ENCODE peak calls at places on chromosomes 1 and 21, in five cellular contexts. One of them, this sample, is unnamed.

GRCh38 chr1:200921571-200922110 is 26.9 kb downstream of the INAVA start:
- DNase-seq in neural progenitor cell: peak
- DNase-seq in tibial artery: no peak
- DNase-seq in GM20000: no peak
- DNase-seq in activated B cell treated with CpG ODN at 0.5 μM for 24 hours: no peak
- DNase-seq in this sample: no peak

GRCh38 chr1:205706601-205707502 is 26.5 kb upstream of the SLC45A3 start:
- DNase-seq in neural progenitor cell: no peak
- DNase-seq in tibial artery: no peak
- DNase-seq in GM20000: no peak
- DNase-seq in activated B cell treated with CpG ODN at 0.5 μM for 24 hours: no peak
- DNase-seq in this sample: no peak

GRCh38 chr21:44331650-44332306 is 7.4 kb downstream of the CFAP410 start:
- DNase-seq in neural progenitor cell: no peak
- DNase-seq in tibial artery: no peak
- DNase-seq in GM20000: no peak
- DNase-seq in activated B cell treated with CpG ODN at 0.5 μM for 24 hours: no peak
- DNase-seq in this sample: no peak

GRCh38 chr21:33080376-33080775 is 10.4 kb downstream of the OLIG1 start:
- DNase-seq in neural progenitor cell: no peak
- DNase-seq in tibial artery: no peak
- DNase-seq in GM20000: no peak
- DNase-seq in activated B cell treated with CpG ODN at 0.5 μM for 24 hours: no peak
- DNase-seq in this sample: no peak

GRCh38 chr1:71312545-71312944 is 231.7 kb upstream of the ZRANB2 start:
- DNase-seq in neural progenitor cell: no peak
- DNase-seq in tibial artery: no peak
- DNase-seq in GM20000: no peak
- DNase-seq in activated B cell treated with CpG ODN at 0.5 μM for 24 hours: no peak
- DNase-seq in this sample: no peak

GRCh38 chr1:97647776-97648175 is 273.1 kb downstream of the DPYD start:
- DNase-seq in neural progenitor cell: no peak
- DNase-seq in tibial artery: no peak
- DNase-seq in GM20000: no peak
- DNase-seq in activated B cell treated with CpG ODN at 0.5 μM for 24 hours: no peak
- DNase-seq in this sample: no peak

GRCh38 chr1:224722838-224723237 is 106.7 kb downstream of the CNIH3 start:
- DNase-seq in neural progenitor cell: no peak
- DNase-seq in tibial artery: no peak
- DNase-seq in GM20000: no peak
- DNase-seq in activated B cell treated with CpG ODN at 0.5 μM for 24 hours: no peak
- DNase-seq in this sample: no peak

GRCh38 chr21:25999935-26000582 is 170.5 kb downstream of the APP start:
- DNase-seq in neural progenitor cell: peak
- DNase-seq in tibial artery: no peak
- DNase-seq in GM20000: no peak
- DNase-seq in activated B cell treated with CpG ODN at 0.5 μM for 24 hours: no peak
- DNase-seq in this sample: no peak

GRCh38 chr1:43481481-43481880 is 27.8 kb upstream of the HYI start:
- DNase-seq in neural progenitor cell: no peak
- DNase-seq in tibial artery: no peak
- DNase-seq in GM20000: no peak
- DNase-seq in activated B cell treated with CpG ODN at 0.5 μM for 24 hours: no peak
- DNase-seq in this sample: no peak

GRCh38 chr1:76868154-76868882 is 1.0 kb downstream of the ST6GALNAC5 start:
- DNase-seq in neural progenitor cell: peak
- DNase-seq in tibial artery: no peak
- DNase-seq in GM20000: peak
- DNase-seq in activated B cell treated with CpG ODN at 0.5 μM for 24 hours: no peak
- DNase-seq in this sample: peak

GRCh38 chr21:28482657-28483056 is 510.0 kb downstream of the LTN1 start:
- DNase-seq in neural progenitor cell: no peak
- DNase-seq in tibial artery: no peak
- DNase-seq in GM20000: no peak
- DNase-seq in activated B cell treated with CpG ODN at 0.5 μM for 24 hours: no peak
- DNase-seq in this sample: no peak

GRCh38 chr21:42384999-42385398 is 10.9 kb downstream of the TMPRSS3 start:
- DNase-seq in neural progenitor cell: no peak
- DNase-seq in tibial artery: no peak
- DNase-seq in GM20000: no peak
- DNase-seq in activated B cell treated with CpG ODN at 0.5 μM for 24 hours: no peak
- DNase-seq in this sample: no peak

GRCh38 chr21:27300770-27301169 is 333.9 kb upstream of the ADAMTS5 start:
- DNase-seq in neural progenitor cell: no peak
- DNase-seq in tibial artery: no peak
- DNase-seq in GM20000: no peak
- DNase-seq in activated B cell treated with CpG ODN at 0.5 μM for 24 hours: no peak
- DNase-seq in this sample: no peak

GRCh38 chr1:183914283-183914682 is 109.4 kb downstream of the RGL1 start:
- DNase-seq in neural progenitor cell: no peak
- DNase-seq in tibial artery: peak
- DNase-seq in GM20000: no peak
- DNase-seq in activated B cell treated with CpG ODN at 0.5 μM for 24 hours: no peak
- DNase-seq in this sample: no peak

GRCh38 chr1:154240294-154240831 is 19.6 kb downstream of the UBAP2L start:
- DNase-seq in neural progenitor cell: no peak
- DNase-seq in tibial artery: no peak
- DNase-seq in GM20000: no peak
- DNase-seq in activated B cell treated with CpG ODN at 0.5 μM for 24 hours: no peak
- DNase-seq in this sample: no peak

GRCh38 chr1:40708750-40709099 is 17.2 kb downstream of the NFYC start:
- DNase-seq in neural progenitor cell: peak
- DNase-seq in tibial artery: no peak
- DNase-seq in GM20000: peak
- DNase-seq in activated B cell treated with CpG ODN at 0.5 μM for 24 hours: no peak
- DNase-seq in this sample: no peak

GRCh38 chr1:219927956-219928790 is at the start of gene SLC30A10:
- DNase-seq in neural progenitor cell: peak
- DNase-seq in tibial artery: no peak
- DNase-seq in GM20000: peak
- DNase-seq in activated B cell treated with CpG ODN at 0.5 μM for 24 hours: no peak
- DNase-seq in this sample: peak

GRCh38 chr1:157085416-157085815 is 14.2 kb downstream of the ETV3L start:
- DNase-seq in neural progenitor cell: no peak
- DNase-seq in tibial artery: no peak
- DNase-seq in GM20000: no peak
- DNase-seq in activated B cell treated with CpG ODN at 0.5 μM for 24 hours: no peak
- DNase-seq in this sample: no peak

GRCh38 chr21:16162953-16163352 is 433.2 kb downstream of the USP25 start:
- DNase-seq in neural progenitor cell: no peak
- DNase-seq in tibial artery: no peak
- DNase-seq in GM20000: no peak
- DNase-seq in activated B cell treated with CpG ODN at 0.5 μM for 24 hours: no peak
- DNase-seq in this sample: no peak

GRCh38 chr1:27935721-27936120 is 921 bp downstream of the SMPDL3B start:
- DNase-seq in neural progenitor cell: no peak
- DNase-seq in tibial artery: no peak
- DNase-seq in GM20000: no peak
- DNase-seq in activated B cell treated with CpG ODN at 0.5 μM for 24 hours: no peak
- DNase-seq in this sample: no peak

GRCh38 chr1:74690909-74691308 is 17.3 kb upstream of the ERICH3 start:
- DNase-seq in neural progenitor cell: no peak
- DNase-seq in tibial artery: no peak
- DNase-seq in GM20000: no peak
- DNase-seq in activated B cell treated with CpG ODN at 0.5 μM for 24 hours: no peak
- DNase-seq in this sample: no peak

GRCh38 chr1:10962483-10962882 is 50.0 kb upstream of the TARDBP start:
- DNase-seq in neural progenitor cell: no peak
- DNase-seq in tibial artery: no peak
- DNase-seq in GM20000: no peak
- DNase-seq in activated B cell treated with CpG ODN at 0.5 μM for 24 hours: no peak
- DNase-seq in this sample: no peak
- TF ChIP-seq CTCF in neural progenitor cell: no peak
- TF ChIP-seq CTCF in tibial artery: no peak
- TF ChIP-seq CTCF in GM20000: no peak
- TF ChIP-seq CTCF in activated B cell treated with CpG ODN at 0.5 μM for 24 hours: no peak
- TF ChIP-seq CTCF in this sample: no peak

GRCh38 chr1:1306070-1306660 is 1.6 kb downstream of the ACAP3 start:
- DNase-seq in neural progenitor cell: no peak
- DNase-seq in tibial artery: no peak
- DNase-seq in GM20000: peak
- DNase-seq in activated B cell treated with CpG ODN at 0.5 μM for 24 hours: no peak
- DNase-seq in this sample: no peak
- TF ChIP-seq CTCF in neural progenitor cell: peak
- TF ChIP-seq CTCF in tibial artery: no peak
- TF ChIP-seq CTCF in GM20000: no peak
- TF ChIP-seq CTCF in activated B cell treated with CpG ODN at 0.5 μM for 24 hours: no peak
- TF ChIP-seq CTCF in this sample: no peak

GRCh38 chr1:229241390-229241789 is 29.5 kb upstream of the RAB4A start:
- DNase-seq in neural progenitor cell: no peak
- DNase-seq in tibial artery: no peak
- DNase-seq in GM20000: no peak
- DNase-seq in activated B cell treated with CpG ODN at 0.5 μM for 24 hours: no peak
- DNase-seq in this sample: no peak

GRCh38 chr1:229240532-229240931 is 30.4 kb upstream of the RAB4A start:
- DNase-seq in neural progenitor cell: no peak
- DNase-seq in tibial artery: no peak
- DNase-seq in GM20000: no peak
- DNase-seq in activated B cell treated with CpG ODN at 0.5 μM for 24 hours: no peak
- DNase-seq in this sample: no peak

GRCh38 chr1:229243638-229244037 is 27.3 kb upstream of the RAB4A start:
- DNase-seq in neural progenitor cell: no peak
- DNase-seq in tibial artery: no peak
- DNase-seq in GM20000: no peak
- DNase-seq in activated B cell treated with CpG ODN at 0.5 μM for 24 hours: no peak
- DNase-seq in this sample: no peak

GRCh38 chr1:229247871-229248270 is 23.0 kb upstream of the RAB4A start:
- DNase-seq in neural progenitor cell: no peak
- DNase-seq in tibial artery: no peak
- DNase-seq in GM20000: no peak
- DNase-seq in activated B cell treated with CpG ODN at 0.5 μM for 24 hours: no peak
- DNase-seq in this sample: no peak

GRCh38 chr1:229244091-229244490 is 26.8 kb upstream of the RAB4A start:
- DNase-seq in neural progenitor cell: no peak
- DNase-seq in tibial artery: no peak
- DNase-seq in GM20000: no peak
- DNase-seq in activated B cell treated with CpG ODN at 0.5 μM for 24 hours: no peak
- DNase-seq in this sample: no peak
- TF ChIP-seq CTCF in neural progenitor cell: no peak
- TF ChIP-seq CTCF in tibial artery: no peak
- TF ChIP-seq CTCF in GM20000: no peak
- TF ChIP-seq CTCF in activated B cell treated with CpG ODN at 0.5 μM for 24 hours: no peak
- TF ChIP-seq CTCF in this sample: no peak

GRCh38 chr1:8831329-8831728 is 13.9 kb upstream of the RERE start:
- DNase-seq in neural progenitor cell: no peak
- DNase-seq in tibial artery: no peak
- DNase-seq in GM20000: no peak
- DNase-seq in activated B cell treated with CpG ODN at 0.5 μM for 24 hours: no peak
- DNase-seq in this sample: no peak
- TF ChIP-seq CTCF in neural progenitor cell: peak
- TF ChIP-seq CTCF in tibial artery: no peak
- TF ChIP-seq CTCF in GM20000: no peak
- TF ChIP-seq CTCF in activated B cell treated with CpG ODN at 0.5 μM for 24 hours: no peak
- TF ChIP-seq CTCF in this sample: peak

GRCh38 chr1:5621692-5622091 is 370.5 kb downstream of the NPHP4 start:
- DNase-seq in neural progenitor cell: no peak
- DNase-seq in tibial artery: no peak
- DNase-seq in GM20000: no peak
- DNase-seq in activated B cell treated with CpG ODN at 0.5 μM for 24 hours: no peak
- DNase-seq in this sample: no peak

GRCh38 chr1:5622412-5622811 is 369.8 kb downstream of the NPHP4 start:
- DNase-seq in neural progenitor cell: no peak
- DNase-seq in tibial artery: no peak
- DNase-seq in GM20000: no peak
- DNase-seq in activated B cell treated with CpG ODN at 0.5 μM for 24 hours: no peak
- DNase-seq in this sample: no peak

GRCh38 chr1:5620418-5620817 is 371.8 kb downstream of the NPHP4 start:
- DNase-seq in neural progenitor cell: no peak
- DNase-seq in tibial artery: no peak
- DNase-seq in GM20000: no peak
- DNase-seq in activated B cell treated with CpG ODN at 0.5 μM for 24 hours: no peak
- DNase-seq in this sample: no peak

GRCh38 chr1:5619469-5619868 is 372.8 kb downstream of the NPHP4 start:
- DNase-seq in neural progenitor cell: no peak
- DNase-seq in tibial artery: no peak
- DNase-seq in GM20000: no peak
- DNase-seq in activated B cell treated with CpG ODN at 0.5 μM for 24 hours: no peak
- DNase-seq in this sample: no peak

GRCh38 chr1:5620997-5621396 is 371.2 kb downstream of the NPHP4 start:
- DNase-seq in neural progenitor cell: peak
- DNase-seq in tibial artery: no peak
- DNase-seq in GM20000: no peak
- DNase-seq in activated B cell treated with CpG ODN at 0.5 μM for 24 hours: no peak
- DNase-seq in this sample: peak
- TF ChIP-seq CTCF in neural progenitor cell: peak
- TF ChIP-seq CTCF in tibial artery: no peak
- TF ChIP-seq CTCF in GM20000: no peak
- TF ChIP-seq CTCF in activated B cell treated with CpG ODN at 0.5 μM for 24 hours: no peak
- TF ChIP-seq CTCF in this sample: peak

This sample was measured in progenitor cell of endocrine pancreas.